ENCODE peak calls at places on chromosomes 4 and X, in nine cellular contexts. W is neural progenitor cell; B is GM04504; L is fibroblast of lung; Y is CD4-positive, alpha-beta memory T cell; H is H9; X is NCI-H1092; O is epithelial cell of proximal tubule; P is lower leg skin. Q is an unnamed sample.

GRCh38 chr4:3527914-3528876 is 4.0 kb downstream of the LRPAP1 start:
- DNase-seq in L (no peak), O (no peak), H (no peak), Y (no peak), B (no peak), X (no peak), W (no peak), P (no peak), Q (no peak)

GRCh38 chr4:27305246-27305645 is 444.6 kb downstream of the STIM2 start:
- DNase-seq in O (no peak), B (no peak), Y (no peak), X (no peak), L (no peak), H (no peak), W (no peak), P (no peak), Q (no peak)

GRCh38 chrX:40945366-40945713 is 139.9 kb upstream of the USP9X start:
- DNase-seq in L (peak; percentile 90), X (no peak), B (no peak), O (no peak), P (peak; percentile 45), Y (no peak), H (no peak), W (no peak), Q (no peak)

GRCh38 chr4:14607578-14607977 is 394.7 kb upstream of the CPEB2 start:
- DNase-seq in W (no peak), O (no peak), L (peak; percentile 80), X (no peak), B (no peak), Y (no peak), P (no peak), H (no peak), Q (no peak)

GRCh38 chr4:146975535-146975934 is 29.9 kb upstream of the TTC29 start:
- DNase-seq in O (no peak), X (no peak), W (no peak), B (no peak), H (no peak), Y (no peak), P (no peak), L (no peak), Q (no peak)

GRCh38 chr4:43243433-43244116 is 351.1 kb downstream of the GRXCR1 start:
- DNase-seq in X (no peak), W (no peak), P (no peak), O (no peak), Y (no peak), L (no peak), H (no peak), B (no peak), Q (no peak)

GRCh38 chrX:132271330-132271729 is 52.1 kb upstream of the RAP2C start:
- DNase-seq in L (peak; percentile 34), P (peak; percentile 61), X (no peak), B (peak; percentile 8), Y (no peak), O (no peak), W (no peak), H (no peak), Q (no peak)

GRCh38 chr4:38857354-38858096 is 908 bp upstream of the TLR6 start:
- DNase-seq in W (no peak), B (peak; percentile 64), H (no peak), X (no peak), L (peak; percentile 87), O (peak; percentile 85), P (peak; percentile 66), Y (no peak), Q (peak; percentile 24)

Q was measured in DND-41.